ENCODE peak calls at places on chromosomes 3 and 15, in eight cellular contexts. F is colonic mucosa, P is stomach, Q is H9, V is cardiac muscle cell, C is fibroblast of lung, Z is heart right ventricle, D is RWPE1. K is an unnamed sample.

GRCh38 chr3:183980408-183980807 is 37.3 kb downstream of the ABCC5 start:
- DNase-seq in F (no peak), P (no peak), Q (no peak), V (no peak), C (peak), Z (no peak), D (no peak), K (no peak)

GRCh38 chr3:53236112-53236841 is 19.5 kb downstream of the TKT start:
- DNase-seq in F (peak), P (peak), Q (peak), V (peak), C (peak), Z (peak), D (peak), K (no peak)

GRCh38 chr15:84023636-84024035 is 211.9 kb upstream of the GOLGA6L4 start:
- DNase-seq in F (peak), P (no peak), Q (no peak), V (peak), C (peak), Z (peak), D (peak), K (no peak)

GRCh38 chr3:136667081-136667480 is 85.1 kb downstream of the STAG1 start:
- DNase-seq in F (no peak), P (no peak), Q (no peak), V (no peak), C (no peak), Z (no peak), D (no peak), K (no peak)

GRCh38 chr3:108090066-108090700 is 648 bp downstream of the CD47 start:
- DNase-seq in F (peak), P (peak), Q (peak), V (no peak), C (peak), Z (peak), D (peak), K (peak)

GRCh38 chr3:153906366-153906765 is 214.8 kb upstream of the ARHGEF26 start:
- DNase-seq in F (no peak), P (no peak), Q (no peak), V (no peak), C (no peak), Z (no peak), D (no peak), K (no peak)

GRCh38 chr3:155211266-155211665 is 82.2 kb downstream of the STRIT1 start:
- DNase-seq in F (no peak), P (no peak), Q (no peak), V (no peak), C (peak), Z (no peak), D (no peak), K (no peak)

GRCh38 chr3:152376351-152377183 is 107.8 kb downstream of the MBNL1 start:
- DNase-seq in F (no peak), P (no peak), Q (no peak), V (no peak), C (peak), Z (no peak), D (no peak), K (no peak)

GRCh38 chr3:111368061-111368460 is 173.9 kb upstream of the CD96 start:
- DNase-seq in F (no peak), P (no peak), Q (no peak), V (no peak), C (peak), Z (no peak), D (no peak), K (no peak)

GRCh38 chr3:185253645-185254410 is at the start of gene EHHADH:
- DNase-seq in F (peak), P (peak), Q (peak), V (peak), C (peak), Z (peak), D (peak), K (peak)

GRCh38 chr15:68389041-68389930 is 42.7 kb downstream of the ITGA11 start:
- DNase-seq in F (no peak), P (peak), Q (peak), V (no peak), C (no peak), Z (no peak), D (no peak), K (peak)

GRCh38 chr3:111895079-111895478 is 36.0 kb downstream of the PHLDB2 start:
- DNase-seq in F (no peak), P (no peak), Q (no peak), V (peak), C (peak), Z (no peak), D (no peak), K (no peak)

GRCh38 chr15:38002883-38003477 is 68.5 kb downstream of the TMCO5A start:
- DNase-seq in F (peak), P (peak), Q (peak), V (peak), C (peak), Z (peak), D (peak), K (peak)

GRCh38 chr15:92724144-92724543 is 68.6 kb upstream of the FAM174B start:
- DNase-seq in F (no peak), P (no peak), Q (no peak), V (no peak), C (no peak), Z (no peak), D (no peak), K (no peak)

GRCh38 chr3:179071161-179071568 is 444 bp downstream of the ZMAT3 start:
- DNase-seq in F (peak), P (no peak), Q (no peak), V (peak), C (peak), Z (no peak), D (peak), K (no peak)

GRCh38 chr15:32851619-32852416 is 134.0 kb downstream of the GREM1 start:
- DNase-seq in F (no peak), P (no peak), Q (no peak), V (no peak), C (peak), Z (no peak), D (peak), K (no peak)

GRCh38 chr3:126128504-126129407 is 44.8 kb upstream of the SLC41A3 start:
- DNase-seq in F (peak), P (peak), Q (peak), V (no peak), C (no peak), Z (peak), D (no peak), K (peak)

GRCh38 chr15:84598250-84598649 is 2.6 kb upstream of the ZSCAN2 start:
- DNase-seq in F (no peak), P (no peak), Q (no peak), V (no peak), C (no peak), Z (no peak), D (no peak), K (no peak)

GRCh38 chr3:42655980-42656679 is 2.6 kb downstream of the ZBTB47 start:
- DNase-seq in F (no peak), P (no peak), Q (peak), V (no peak), C (peak), Z (no peak), D (peak), K (peak)

GRCh38 chr3:31802981-31803380 is 178.1 kb downstream of the OSBPL10 start:
- DNase-seq in F (no peak), P (no peak), Q (no peak), V (no peak), C (no peak), Z (no peak), D (no peak), K (no peak)

GRCh38 chr15:80367661-80368060 is 36.5 kb upstream of the ARNT2 start:
- DNase-seq in F (no peak), P (no peak), Q (no peak), V (no peak), C (no peak), Z (no peak), D (no peak), K (no peak)

GRCh38 chr3:136152176-136152843 is 43.8 kb downstream of the MSL2 start:
- DNase-seq in F (no peak), P (no peak), Q (no peak), V (no peak), C (peak), Z (no peak), D (no peak), K (no peak)

GRCh38 chr15:70690012-70690411 is 73.3 kb downstream of the UACA start:
- DNase-seq in F (no peak), P (no peak), Q (no peak), V (no peak), C (no peak), Z (no peak), D (no peak), K (no peak)

GRCh38 chr15:38373016-38373415 is 80.9 kb upstream of the FAM98B start:
- DNase-seq in F (no peak), P (no peak), Q (no peak), V (no peak), C (no peak), Z (no peak), D (no peak), K (no peak)

GRCh38 chr3:114121996-114122709 is 56.7 kb downstream of the DRD3 start:
- DNase-seq in F (no peak), P (no peak), Q (no peak), V (no peak), C (peak), Z (peak), D (no peak), K (no peak)

GRCh38 chr3:49007068-49007770 is at the start of gene WDR6:
- DNase-seq in F (peak), P (peak), Q (peak), V (peak), C (peak), Z (peak), D (peak), K (peak)

GRCh38 chr15:42845581-42845980 is 75.0 kb downstream of the TTBK2 start:
- DNase-seq in F (no peak), P (no peak), Q (no peak), V (no peak), C (no peak), Z (no peak), D (peak), K (no peak)

GRCh38 chr3:168088106-168088722 is 7.5 kb downstream of the GOLIM4 start:
- DNase-seq in F (peak), P (no peak), Q (peak), V (peak), C (no peak), Z (no peak), D (no peak), K (no peak)

GRCh38 chr3:168024537-168024941 is 71.2 kb downstream of the GOLIM4 start:
- DNase-seq in F (no peak), P (no peak), Q (no peak), V (no peak), C (peak), Z (peak), D (no peak), K (no peak)

GRCh38 chr3:190321789-190322603 is at the start of gene CLDN1:
- DNase-seq in F (peak), P (peak), Q (peak), V (peak), C (peak), Z (peak), D (peak), K (peak)

GRCh38 chr15:101054116-101054515 is 135.0 kb downstream of the LRRK1 start:
- DNase-seq in F (no peak), P (peak), Q (no peak), V (no peak), C (no peak), Z (no peak), D (no peak), K (peak)

GRCh38 chr15:99568548-99569352 is 3.0 kb downstream of the MEF2A start:
- DNase-seq in F (no peak), P (no peak), Q (no peak), V (no peak), C (peak), Z (no peak), D (no peak), K (no peak)

GRCh38 chr3:17967111-17967510 is 224.7 kb upstream of the TBC1D5 start:
- DNase-seq in F (no peak), P (no peak), Q (no peak), V (no peak), C (no peak), Z (no peak), D (no peak), K (no peak)
- H3K27ac ChIP-seq in F (no peak), P (no peak), Q (no peak), V (no peak), C (no peak), Z (no peak), D (no peak), K (no peak)

GRCh38 chr15:55279746-55280351 is 9.8 kb downstream of the RAB27A start:
- DNase-seq in F (no peak), P (no peak), Q (no peak), V (no peak), C (peak), Z (no peak), D (peak), K (no peak)

GRCh38 chr15:55279100-55279745 is 10.4 kb downstream of the RAB27A start:
- DNase-seq in F (no peak), P (no peak), Q (no peak), V (no peak), C (no peak), Z (no peak), D (no peak), K (no peak)

GRCh38 chr15:55283295-55284147 is 6.1 kb downstream of the RAB27A start:
- DNase-seq in F (no peak), P (peak), Q (no peak), V (no peak), C (no peak), Z (no peak), D (no peak), K (no peak)

GRCh38 chr15:55282284-55282833 is 7.3 kb downstream of the RAB27A start:
- DNase-seq in F (no peak), P (no peak), Q (no peak), V (no peak), C (peak), Z (no peak), D (peak), K (no peak)

DNA sequence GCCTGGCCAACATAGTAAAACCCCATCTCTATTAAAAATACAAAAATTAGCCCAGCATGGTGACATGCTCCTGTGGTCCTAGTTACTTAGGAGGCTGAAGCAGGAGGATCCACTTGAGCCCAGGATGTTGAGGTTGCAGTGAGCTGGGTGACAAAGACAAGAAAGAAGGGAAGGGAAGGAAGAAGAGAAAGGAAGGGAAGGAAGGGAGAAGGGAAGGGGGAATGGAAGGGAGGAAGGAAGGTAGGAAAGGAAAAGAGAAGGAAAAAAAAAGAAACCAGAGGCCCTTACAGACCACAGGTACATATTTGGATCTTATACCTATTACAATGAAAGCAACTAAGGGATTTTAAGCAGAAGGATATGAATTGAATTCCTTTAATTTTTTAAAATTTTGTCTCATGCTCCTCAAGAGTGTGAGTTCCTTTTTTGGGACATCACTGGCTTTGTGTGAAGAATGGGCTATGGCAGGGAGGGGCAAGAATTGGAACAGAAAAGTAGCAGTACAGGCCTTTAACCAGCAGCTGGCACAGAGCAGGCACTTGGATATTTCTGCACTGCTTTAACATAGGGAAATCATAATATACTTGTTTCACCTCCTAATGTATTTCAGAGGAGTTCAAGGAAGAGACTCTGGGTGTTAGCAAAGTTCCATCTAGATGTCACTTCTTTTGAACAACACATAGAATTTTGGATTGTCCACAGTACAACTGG is 7.9 kb downstream of the RAB27A start:
- DNase-seq in F (no peak), P (no peak), Q (no peak), V (no peak), C (no peak), Z (no peak), D (no peak), K (no peak)
- TF ChIP-seq CTCF in F (no peak), P (no peak), Q (no peak), V (no peak), C (no peak), Z (no peak), D (no peak), K (no peak)

DNA sequence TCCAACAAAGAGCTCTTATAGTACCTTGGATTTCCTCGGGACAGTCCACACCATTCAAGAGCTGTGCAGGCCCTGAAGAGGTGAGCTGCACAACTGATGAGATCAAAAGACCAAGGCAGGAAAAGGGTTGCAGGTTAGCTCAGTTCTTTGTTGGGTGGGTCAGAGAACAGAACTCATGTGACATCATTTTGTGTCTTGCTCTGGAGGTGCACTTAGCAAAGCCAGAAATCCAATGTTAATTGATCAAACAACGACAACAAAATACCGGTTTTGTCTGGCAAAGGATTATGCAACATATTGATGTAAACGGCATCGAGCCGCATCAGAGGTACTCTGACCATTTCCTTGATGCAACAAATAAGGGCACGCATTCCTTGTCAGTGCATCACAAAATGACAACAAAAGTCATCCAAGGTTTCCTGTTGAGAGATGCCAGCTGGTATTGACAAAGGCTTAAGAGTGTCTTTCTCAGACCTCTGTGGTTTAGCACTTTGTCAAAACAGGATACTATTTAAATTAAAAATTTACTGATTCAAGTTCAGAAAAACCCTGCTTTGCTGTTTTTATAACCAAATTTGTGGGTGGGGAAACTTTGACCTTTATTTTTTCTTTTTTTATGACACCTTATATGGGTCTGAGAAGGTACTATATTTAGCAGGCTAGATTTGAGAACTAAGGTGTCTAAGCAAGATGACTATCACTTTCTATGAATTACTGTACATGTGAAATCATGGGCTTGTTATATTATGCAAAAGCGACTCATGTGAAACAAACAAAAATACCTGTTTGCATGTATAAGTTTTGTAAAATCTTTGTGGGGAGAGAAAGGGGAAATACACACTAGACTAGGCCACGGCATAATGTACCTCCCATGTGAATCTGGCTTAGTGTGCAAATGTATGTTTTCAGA is 496.2 kb downstream of the FOXP1 start:
- DNase-seq in F (no peak), P (no peak), Q (no peak), V (no peak), C (peak), Z (no peak), D (no peak), K (no peak)
- H3K27ac ChIP-seq in F (no peak), P (peak), Q (no peak), V (no peak), C (no peak), Z (no peak), D (no peak), K (no peak)

GRCh38 chr15:62709261-62709660 is 333.3 kb upstream of the TPM1 start:
- DNase-seq in F (no peak), P (no peak), Q (no peak), V (no peak), C (no peak), Z (no peak), D (no peak), K (no peak)

GRCh38 chr15:62708470-62708869 is 334.1 kb upstream of the TPM1 start:
- DNase-seq in F (no peak), P (no peak), Q (no peak), V (no peak), C (no peak), Z (no peak), D (no peak), K (no peak)

GRCh38 chr15:62711691-62712454 is 330.7 kb upstream of the TPM1 start:
- DNase-seq in F (no peak), P (no peak), Q (no peak), V (no peak), C (no peak), Z (no peak), D (no peak), K (no peak)

DNA sequence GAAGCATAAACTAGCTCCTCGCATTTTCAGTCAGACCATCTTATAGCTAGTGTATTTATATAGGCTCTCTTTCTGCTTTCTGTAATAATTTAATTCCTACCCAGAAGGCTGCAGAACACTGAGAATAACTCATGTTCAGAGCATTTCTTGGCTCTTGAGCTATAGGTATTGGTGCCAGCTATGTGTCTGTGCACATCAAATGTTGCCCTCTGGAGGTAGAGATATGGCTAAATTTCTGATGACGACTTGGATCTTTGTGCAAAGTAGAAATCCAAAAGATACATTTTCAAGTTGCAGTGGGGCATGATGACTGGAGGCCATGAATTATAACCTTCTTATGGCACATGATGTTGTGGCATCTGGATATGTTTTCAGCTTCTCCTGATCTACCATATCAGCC is 336.2 kb upstream of the TPM1 start:
- DNase-seq in F (no peak), P (no peak), Q (no peak), V (no peak), C (peak), Z (no peak), D (no peak), K (no peak)
- TF ChIP-seq CTCF in F (no peak), P (no peak), Q (no peak), V (no peak), C (no peak), Z (peak), D (peak), K (no peak)

DNA sequence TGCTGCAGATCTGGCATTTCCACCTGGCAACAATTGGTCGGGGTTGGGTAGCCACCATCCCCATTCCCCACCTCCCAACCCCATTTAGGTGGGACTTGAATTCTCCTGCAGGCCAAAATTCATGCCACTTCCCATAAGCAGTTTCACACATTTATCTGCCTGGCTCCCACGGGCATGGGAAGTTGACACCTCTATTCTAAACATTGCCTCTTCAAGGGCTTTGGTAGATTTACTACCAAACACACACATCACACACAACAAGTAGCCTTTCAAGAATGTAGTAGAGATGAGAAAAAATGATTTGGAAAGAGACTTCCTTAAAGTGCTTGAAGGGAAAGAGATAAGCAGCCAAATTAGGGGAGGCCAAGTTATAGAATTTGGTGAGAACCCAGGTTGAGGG is 30.9 kb downstream of the ZBTB38 start:
- DNase-seq in F (peak), P (no peak), Q (no peak), V (no peak), C (no peak), Z (no peak), D (no peak), K (no peak)
- H3K27ac ChIP-seq in F (peak), P (peak), Q (no peak), V (no peak), C (peak), Z (peak), D (no peak), K (peak)

DNA sequence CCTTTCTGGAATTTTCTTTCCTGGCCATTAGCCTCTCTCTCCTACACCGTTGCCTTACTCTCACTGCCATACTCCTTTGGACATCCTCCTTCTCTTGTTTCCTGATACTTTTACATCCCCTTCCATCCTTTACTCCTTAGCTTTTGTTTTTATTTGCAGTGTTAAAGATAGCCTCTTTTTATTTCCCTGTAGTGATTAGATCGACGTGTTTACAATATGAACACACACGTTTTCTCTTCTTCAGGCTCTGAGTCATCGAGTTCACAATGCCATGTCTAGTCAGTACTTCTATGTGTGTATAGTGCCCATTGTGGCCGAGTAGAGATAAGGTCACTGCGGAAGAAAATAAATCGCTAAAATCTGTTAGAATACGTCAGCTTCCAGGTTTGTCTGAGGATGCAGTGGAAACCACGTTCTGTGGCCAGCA is 208.5 kb downstream of the LPP start:
- DNase-seq in F (no peak), P (no peak), Q (no peak), V (no peak), C (peak), Z (no peak), D (peak), K (no peak)
- TF ChIP-seq CTCF in F (no peak), P (no peak), Q (no peak), V (peak), C (no peak), Z (no peak), D (no peak), K (no peak)

K was measured in coronary artery.